ENCODE peak calls at places on chromosomes 13 and 19, in six cellular contexts. E, T, S, N, B and X are unnamed samples. For H3K36me3 and H3K27me3, the result is how much of the 10 kb centered on the place peaks cover.

GRCh38 chr19:55080121-55080914 is 4.6 kb downstream of the EPS8L1 start:
- DNase-seq in E (peak), T (no peak), S (peak), N (peak), B (peak), X (peak)

GRCh38 chr13:94058821-94059360 is 420.6 kb downstream of the DCT start:
- DNase-seq in E (no peak), T (no peak), S (no peak), N (no peak), B (no peak), X (no peak)

GRCh38 chr19:7885818-7886217 is 2.5 kb upstream of the LRRC8E start:
- DNase-seq in E (no peak), T (no peak), S (no peak), N (no peak), B (no peak), X (no peak)

GRCh38 chr19:48618916-48619691 is at the start of the genes RPL18 and SPHK2:
- DNase-seq in E (peak), T (peak), S (peak), N (peak), B (peak), X (peak)

GRCh38 chr19:55369651-55370304 is 485 bp downstream of the IL11 start:
- DNase-seq in E (no peak), T (no peak), S (no peak), N (no peak), B (peak), X (peak)

GRCh38 chr13:29935309-29935981 is 85.0 kb upstream of the UBL3 start:
- DNase-seq in E (no peak), T (no peak), S (peak), N (peak), B (peak), X (peak)

GRCh38 chr19:12834976-12835757 is 788 bp upstream of the RTBDN start:
- DNase-seq in E (no peak), T (no peak), S (no peak), N (no peak), B (no peak), X (peak)

GRCh38 chr19:53158119-53158656 is 665 bp downstream of the ZNF347 start:
- DNase-seq in E (peak), T (peak), S (no peak), N (no peak), B (no peak), X (peak)

GRCh38 chr19:9381367-9381785 is 18.6 kb downstream of the ZNF177 start:
- DNase-seq in E (no peak), T (no peak), S (no peak), N (no peak), B (no peak), X (no peak)

GRCh38 chr13:26721251-26721939 is 39.2 kb downstream of the GPR12 start:
- DNase-seq in E (peak), T (no peak), S (no peak), N (peak), B (peak), X (peak)

GRCh38 chr19:38144667-38145066 is 79.4 kb downstream of the DPF1 start:
- DNase-seq in E (no peak), T (no peak), S (no peak), N (no peak), B (no peak), X (no peak)

GRCh38 chr19:18520848-18521691 is 800 bp downstream of the ELL start:
- DNase-seq in E (peak), T (peak), S (no peak), N (no peak), B (peak), X (peak)

GRCh38 chr19:40502647-40503046 is 35.8 kb downstream of the SPTBN4 start:
- DNase-seq in E (no peak), T (no peak), S (no peak), N (no peak), B (no peak), X (peak)

GRCh38 chr19:16366433-16367268 is 42.0 kb downstream of the KLF2 start:
- DNase-seq in E (no peak), T (no peak), S (no peak), N (no peak), B (peak), X (no peak)

GRCh38 chr13:114115191-114115671 is 17.2 kb downstream of the RASA3 start:
- DNase-seq in E (peak), T (no peak), S (no peak), N (no peak), B (no peak), X (no peak)

GRCh38 chr19:29532956-29533355 is 7.2 kb downstream of the VSTM2B start:
- DNase-seq in E (peak), T (no peak), S (no peak), N (no peak), B (no peak), X (no peak)

GRCh38 chr13:56720841-56721240 is 419.9 kb upstream of the PRR20A start:
- DNase-seq in E (no peak), T (no peak), S (no peak), N (no peak), B (no peak), X (no peak)

GRCh38 chr13:108302279-108302678 is 32.8 kb downstream of the TNFSF13B start:
- DNase-seq in E (no peak), T (no peak), S (no peak), N (no peak), B (no peak), X (no peak)

GRCh38 chr13:30153871-30154426 is 153.4 kb downstream of the KATNAL1 start:
- DNase-seq in E (no peak), T (no peak), S (no peak), N (no peak), B (no peak), X (peak)

GRCh38 chr13:113562085-113562749 is 22.3 kb upstream of the TFDP1 start:
- DNase-seq in E (peak), T (no peak), S (no peak), N (peak), B (peak), X (peak)

GRCh38 chr13:35208587-35208986 is 266.5 kb downstream of the NBEA start:
- DNase-seq in E (no peak), T (no peak), S (no peak), N (no peak), B (no peak), X (no peak)

GRCh38 chr13:51058461-51059167 is 52.5 kb downstream of the C13orf42 start:
- DNase-seq in E (no peak), T (no peak), S (no peak), N (no peak), B (no peak), X (peak)

GRCh38 chr13:80345771-80346510 is 5.0 kb upstream of the SPRY2 start:
- DNase-seq in E (no peak), T (no peak), S (no peak), N (no peak), B (no peak), X (no peak)

GRCh38 chr13:79226250-79226649 is 179.8 kb downstream of the RBM26 start:
- DNase-seq in E (no peak), T (no peak), S (no peak), N (no peak), B (no peak), X (no peak)
- H3K4me3 ChIP-seq in E (no peak), T (no peak), S (no peak), N (no peak), B (no peak), X (no peak)

GRCh38 chr19:10811391-10812111 is 24.5 kb downstream of the TMED1 start:
- DNase-seq in E (no peak), T (no peak), S (no peak), N (no peak), B (no peak), X (no peak)
- H3K36me3 ChIP-seq in E (half or more), T (under half), S (half or more), N (under half), B (under half), X (under half)

DNA sequence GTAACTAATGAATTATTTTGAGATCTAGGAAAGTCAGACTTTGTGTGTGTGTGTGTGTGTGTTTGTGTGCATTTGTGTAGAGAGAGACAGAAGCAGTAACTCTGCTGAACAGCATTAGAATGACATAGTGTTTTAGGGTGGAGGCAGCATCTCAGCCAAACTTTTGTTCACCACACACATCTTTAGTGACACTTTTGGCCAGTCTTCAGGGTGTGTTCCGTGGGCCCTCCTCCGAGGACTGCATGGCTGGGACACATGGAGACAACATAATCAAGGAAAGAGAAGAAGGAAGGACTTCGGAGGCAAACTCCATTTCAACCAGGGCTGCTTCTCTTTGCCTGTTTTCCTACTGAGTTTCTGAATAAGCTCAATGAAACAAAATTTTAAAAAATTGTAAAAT is 205.1 kb downstream of the LHFPL6 start:
- DNase-seq in E (no peak), T (peak), S (no peak), N (no peak), B (no peak), X (no peak)
- H3K27me3 ChIP-seq in E (under half), T (under half), S (under half), N (under half), B (under half), X (under half)

DNA sequence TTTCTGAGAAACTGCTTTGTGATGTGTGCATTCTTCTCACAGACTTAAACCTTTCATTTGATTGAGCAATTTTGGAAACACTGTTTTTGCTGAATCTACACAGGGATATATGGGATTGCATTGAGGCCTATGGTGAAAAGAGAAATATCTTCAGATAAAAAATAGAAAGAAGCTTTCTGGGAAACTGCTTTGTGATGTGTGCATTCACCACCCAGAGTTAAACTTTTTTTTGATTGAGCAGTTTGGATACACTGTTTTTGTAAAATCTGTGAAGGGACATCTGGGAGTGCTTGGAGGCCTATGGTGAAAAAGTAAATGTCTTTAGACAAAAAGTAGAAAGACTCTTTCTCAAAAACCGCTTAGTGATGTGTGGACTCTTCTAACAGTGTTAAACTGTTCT is 1683.8 kb downstream of the UQCRFS1 start:
- DNase-seq in E (no peak), T (no peak), S (no peak), N (no peak), B (no peak), X (no peak)
- H3K4me3 ChIP-seq in E (no peak), T (no peak), S (no peak), N (no peak), B (no peak), X (no peak)

GRCh38 chr13:52665325-52665724 is 12.7 kb downstream of the SUGT1 start:
- DNase-seq in E (no peak), T (no peak), S (no peak), N (no peak), B (peak), X (peak)
- H3K36me3 ChIP-seq in E (half or more), T (half or more), S (half or more), N (under half), B (under half), X (under half)

GRCh38 chr13:109858319-109858718 is 71.9 kb upstream of the IRS2 start:
- DNase-seq in E (no peak), T (no peak), S (no peak), N (no peak), B (no peak), X (no peak)

GRCh38 chr13:109857803-109858202 is 71.4 kb upstream of the IRS2 start:
- DNase-seq in E (no peak), T (no peak), S (no peak), N (no peak), B (no peak), X (no peak)

GRCh38 chr13:109857325-109857724 is 70.9 kb upstream of the IRS2 start:
- DNase-seq in E (no peak), T (no peak), S (no peak), N (no peak), B (no peak), X (no peak)

GRCh38 chr13:109859898-109860297 is 73.5 kb upstream of the IRS2 start:
- DNase-seq in E (no peak), T (no peak), S (no peak), N (no peak), B (no peak), X (no peak)

GRCh38 chr13:109859216-109859835 is 72.9 kb upstream of the IRS2 start:
- DNase-seq in E (no peak), T (no peak), S (no peak), N (no peak), B (no peak), X (no peak)
- H3K27me3 ChIP-seq in E (under half), T (under half), S (under half), N (under half), B (under half), X (under half)

GRCh38 chr19:57558525-57558924 is 1.1 kb downstream of the ZNF550 start:
- DNase-seq in E (no peak), T (no peak), S (no peak), N (no peak), B (no peak), X (peak)
- H3K4me3 ChIP-seq in E (peak), T (peak), S (peak), N (peak), B (peak), X (peak)

DNA sequence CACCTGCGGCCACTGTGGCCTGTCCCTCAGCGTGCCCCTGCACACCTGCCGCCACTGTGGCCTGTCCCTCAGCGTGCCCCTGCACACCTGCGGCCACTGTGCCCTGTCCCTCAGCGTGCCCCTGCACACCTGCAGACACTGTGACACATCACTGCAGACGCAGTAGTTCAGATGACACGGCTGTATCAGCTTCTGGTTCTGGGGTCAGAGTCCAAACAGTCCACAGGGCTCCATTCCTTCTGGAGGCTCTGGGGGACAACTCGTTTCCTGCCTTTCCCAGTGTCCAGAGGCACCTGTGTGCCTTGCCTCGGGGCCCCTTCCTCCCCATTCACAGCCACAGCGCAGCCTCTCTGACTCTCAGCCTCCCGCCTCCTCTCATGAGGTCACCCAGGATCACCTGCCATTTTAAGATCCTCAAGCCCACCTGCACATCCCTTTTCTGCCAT is 5.5 kb downstream of the SF3A2 start:
- DNase-seq in E (no peak), T (no peak), S (no peak), N (no peak), B (no peak), X (no peak)
- H3K36me3 ChIP-seq in E (under half), T (under half), S (under half), N (under half), B (under half), X (under half)

DNA sequence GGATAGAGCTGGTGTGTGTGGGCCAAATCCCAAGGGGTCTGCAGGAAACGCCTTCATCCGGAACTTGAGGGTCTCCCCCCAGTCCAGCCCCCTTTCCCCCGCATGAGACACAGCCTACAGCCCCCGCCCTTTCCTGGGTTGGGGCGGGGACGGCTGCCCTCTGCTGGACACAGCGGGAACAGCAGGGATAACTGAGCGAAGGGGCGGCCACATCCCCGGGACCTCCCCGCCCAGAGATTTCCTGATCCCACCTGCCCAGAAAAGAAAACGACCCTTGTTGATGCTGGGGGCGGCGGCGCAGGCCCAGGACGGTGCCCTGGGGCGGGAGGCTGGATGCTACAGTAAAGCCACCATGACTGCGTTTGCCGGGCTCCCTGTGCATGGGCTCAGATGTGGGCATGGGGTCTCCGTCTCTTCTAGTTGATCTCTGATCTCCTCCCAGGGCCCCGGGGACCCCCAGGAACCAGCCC is 14.2 kb downstream of the ONECUT3 start:
- DNase-seq in E (no peak), T (no peak), S (peak), N (peak), B (peak), X (peak)
- H3K27me3 ChIP-seq in E (half or more), T (half or more), S (half or more), N (under half), B (half or more), X (half or more)